ENCODE peak calls at places on chromosomes 13 and 19, in six cellular contexts. One of them, this sample, is unnamed.

GRCh38 chr19:2148482-2149135 is 2.8 kb downstream of the AP3D1 start:
- DNase-seq in neural crest cell: no peak
- DNase-seq in RKO: no peak
- DNase-seq in progenitor cell of endocrine pancreas: no peak
- DNase-seq in stimulated activated CD4-positive, alpha-beta T cell treated with anti-CD3 and anti-CD28 coated beads, Interleukin-1b, Interleukin-23, amount 100 ng/mL, for 24 hours: no peak
- DNase-seq in mesenteric fat pad: no peak
- DNase-seq in this sample: peak; percentile 28

GRCh38 chr19:958967-959685 is 25.0 kb upstream of the WDR18 start:
- DNase-seq in neural crest cell: no peak
- DNase-seq in RKO: peak; percentile 46
- DNase-seq in progenitor cell of endocrine pancreas: no peak
- DNase-seq in stimulated activated CD4-positive, alpha-beta T cell treated with anti-CD3 and anti-CD28 coated beads, Interleukin-1b, Interleukin-23, amount 100 ng/mL, for 24 hours: no peak
- DNase-seq in mesenteric fat pad: no peak
- DNase-seq in this sample: no peak

GRCh38 chr19:44447864-44448674 is at the start of gene ZNF229:
- DNase-seq in neural crest cell: peak; percentile 60
- DNase-seq in RKO: no peak
- DNase-seq in progenitor cell of endocrine pancreas: peak; percentile 75
- DNase-seq in stimulated activated CD4-positive, alpha-beta T cell treated with anti-CD3 and anti-CD28 coated beads, Interleukin-1b, Interleukin-23, amount 100 ng/mL, for 24 hours: peak; percentile 32
- DNase-seq in mesenteric fat pad: no peak
- DNase-seq in this sample: no peak

GRCh38 chr13:25662516-25662915 is 290.7 kb downstream of the ATP8A2 start:
- DNase-seq in neural crest cell: no peak
- DNase-seq in RKO: no peak
- DNase-seq in progenitor cell of endocrine pancreas: no peak
- DNase-seq in stimulated activated CD4-positive, alpha-beta T cell treated with anti-CD3 and anti-CD28 coated beads, Interleukin-1b, Interleukin-23, amount 100 ng/mL, for 24 hours: no peak
- DNase-seq in mesenteric fat pad: no peak
- DNase-seq in this sample: no peak

GRCh38 chr19:7251502-7251901 is 42.7 kb downstream of the INSR start:
- DNase-seq in neural crest cell: no peak
- DNase-seq in RKO: no peak
- DNase-seq in progenitor cell of endocrine pancreas: no peak
- DNase-seq in stimulated activated CD4-positive, alpha-beta T cell treated with anti-CD3 and anti-CD28 coated beads, Interleukin-1b, Interleukin-23, amount 100 ng/mL, for 24 hours: no peak
- DNase-seq in mesenteric fat pad: no peak
- DNase-seq in this sample: no peak

GRCh38 chr13:39463611-39464010 is 139.4 kb downstream of the LHFPL6 start:
- DNase-seq in neural crest cell: no peak
- DNase-seq in RKO: no peak
- DNase-seq in progenitor cell of endocrine pancreas: no peak
- DNase-seq in stimulated activated CD4-positive, alpha-beta T cell treated with anti-CD3 and anti-CD28 coated beads, Interleukin-1b, Interleukin-23, amount 100 ng/mL, for 24 hours: no peak
- DNase-seq in mesenteric fat pad: no peak
- DNase-seq in this sample: no peak

GRCh38 chr13:78192721-78193120 is 274.1 kb upstream of the EDNRB start:
- DNase-seq in neural crest cell: no peak
- DNase-seq in RKO: no peak
- DNase-seq in progenitor cell of endocrine pancreas: no peak
- DNase-seq in stimulated activated CD4-positive, alpha-beta T cell treated with anti-CD3 and anti-CD28 coated beads, Interleukin-1b, Interleukin-23, amount 100 ng/mL, for 24 hours: no peak
- DNase-seq in mesenteric fat pad: no peak
- DNase-seq in this sample: no peak

GRCh38 chr19:1590641-1591397 is 1.8 kb downstream of the MBD3 start:
- DNase-seq in neural crest cell: no peak
- DNase-seq in RKO: peak; percentile 66
- DNase-seq in progenitor cell of endocrine pancreas: no peak
- DNase-seq in stimulated activated CD4-positive, alpha-beta T cell treated with anti-CD3 and anti-CD28 coated beads, Interleukin-1b, Interleukin-23, amount 100 ng/mL, for 24 hours: no peak
- DNase-seq in mesenteric fat pad: no peak
- DNase-seq in this sample: peak; percentile 80

GRCh38 chr13:110136660-110137585 is 170.0 kb downstream of the COL4A1 start:
- DNase-seq in neural crest cell: no peak
- DNase-seq in RKO: no peak
- DNase-seq in progenitor cell of endocrine pancreas: no peak
- DNase-seq in stimulated activated CD4-positive, alpha-beta T cell treated with anti-CD3 and anti-CD28 coated beads, Interleukin-1b, Interleukin-23, amount 100 ng/mL, for 24 hours: no peak
- DNase-seq in mesenteric fat pad: no peak
- DNase-seq in this sample: peak; percentile 75

GRCh38 chr19:43432866-43433673 is 18.4 kb downstream of the TEX101 start:
- DNase-seq in neural crest cell: peak; percentile 55
- DNase-seq in RKO: peak; percentile 54
- DNase-seq in progenitor cell of endocrine pancreas: peak; percentile 49
- DNase-seq in stimulated activated CD4-positive, alpha-beta T cell treated with anti-CD3 and anti-CD28 coated beads, Interleukin-1b, Interleukin-23, amount 100 ng/mL, for 24 hours: no peak
- DNase-seq in mesenteric fat pad: no peak
- DNase-seq in this sample: peak; percentile 88

GRCh38 chr19:38120471-38121030 is 103.5 kb downstream of the DPF1 start:
- DNase-seq in neural crest cell: no peak
- DNase-seq in RKO: no peak
- DNase-seq in progenitor cell of endocrine pancreas: no peak
- DNase-seq in stimulated activated CD4-positive, alpha-beta T cell treated with anti-CD3 and anti-CD28 coated beads, Interleukin-1b, Interleukin-23, amount 100 ng/mL, for 24 hours: no peak
- DNase-seq in mesenteric fat pad: no peak
- DNase-seq in this sample: no peak

GRCh38 chr13:52851153-52851962 is 2.9 kb upstream of the PCDH8 start:
- DNase-seq in neural crest cell: peak; percentile 56
- DNase-seq in RKO: peak; percentile 63
- DNase-seq in progenitor cell of endocrine pancreas: peak; percentile 29
- DNase-seq in stimulated activated CD4-positive, alpha-beta T cell treated with anti-CD3 and anti-CD28 coated beads, Interleukin-1b, Interleukin-23, amount 100 ng/mL, for 24 hours: no peak
- DNase-seq in mesenteric fat pad: no peak
- DNase-seq in this sample: peak; percentile 84

GRCh38 chr19:33248104-33248503 is 22.5 kb upstream of the SLC7A10 start:
- DNase-seq in neural crest cell: no peak
- DNase-seq in RKO: no peak
- DNase-seq in progenitor cell of endocrine pancreas: no peak
- DNase-seq in stimulated activated CD4-positive, alpha-beta T cell treated with anti-CD3 and anti-CD28 coated beads, Interleukin-1b, Interleukin-23, amount 100 ng/mL, for 24 hours: no peak
- DNase-seq in mesenteric fat pad: no peak
- DNase-seq in this sample: no peak

GRCh38 chr13:114064516-114065140 is 67.8 kb downstream of the RASA3 start:
- DNase-seq in neural crest cell: peak; percentile 72
- DNase-seq in RKO: peak; percentile 19
- DNase-seq in progenitor cell of endocrine pancreas: no peak
- DNase-seq in stimulated activated CD4-positive, alpha-beta T cell treated with anti-CD3 and anti-CD28 coated beads, Interleukin-1b, Interleukin-23, amount 100 ng/mL, for 24 hours: no peak
- DNase-seq in mesenteric fat pad: no peak
- DNase-seq in this sample: no peak

GRCh38 chr13:55570371-55570770 is 1570.3 kb upstream of the PRR20A start:
- DNase-seq in neural crest cell: no peak
- DNase-seq in RKO: no peak
- DNase-seq in progenitor cell of endocrine pancreas: no peak
- DNase-seq in stimulated activated CD4-positive, alpha-beta T cell treated with anti-CD3 and anti-CD28 coated beads, Interleukin-1b, Interleukin-23, amount 100 ng/mL, for 24 hours: no peak
- DNase-seq in mesenteric fat pad: no peak
- DNase-seq in this sample: no peak

GRCh38 chr19:18158471-18158870 is 5.5 kb downstream of the PIK3R2 start:
- DNase-seq in neural crest cell: no peak
- DNase-seq in RKO: no peak
- DNase-seq in progenitor cell of endocrine pancreas: no peak
- DNase-seq in stimulated activated CD4-positive, alpha-beta T cell treated with anti-CD3 and anti-CD28 coated beads, Interleukin-1b, Interleukin-23, amount 100 ng/mL, for 24 hours: no peak
- DNase-seq in mesenteric fat pad: no peak
- DNase-seq in this sample: no peak

GRCh38 chr19:7658219-7658686 is 10.6 kb upstream of the RETN start:
- DNase-seq in neural crest cell: no peak
- DNase-seq in RKO: no peak
- DNase-seq in progenitor cell of endocrine pancreas: no peak
- DNase-seq in stimulated activated CD4-positive, alpha-beta T cell treated with anti-CD3 and anti-CD28 coated beads, Interleukin-1b, Interleukin-23, amount 100 ng/mL, for 24 hours: no peak
- DNase-seq in mesenteric fat pad: no peak
- DNase-seq in this sample: peak; percentile 75

GRCh38 chr13:36026556-36026955 is 104.6 kb downstream of the DCLK1 start:
- DNase-seq in neural crest cell: no peak
- DNase-seq in RKO: no peak
- DNase-seq in progenitor cell of endocrine pancreas: no peak
- DNase-seq in stimulated activated CD4-positive, alpha-beta T cell treated with anti-CD3 and anti-CD28 coated beads, Interleukin-1b, Interleukin-23, amount 100 ng/mL, for 24 hours: no peak
- DNase-seq in mesenteric fat pad: no peak
- DNase-seq in this sample: no peak

GRCh38 chr19:3783660-3784584 is 2.3 kb downstream of the MATK start:
- DNase-seq in neural crest cell: no peak
- DNase-seq in RKO: no peak
- DNase-seq in progenitor cell of endocrine pancreas: no peak
- DNase-seq in stimulated activated CD4-positive, alpha-beta T cell treated with anti-CD3 and anti-CD28 coated beads, Interleukin-1b, Interleukin-23, amount 100 ng/mL, for 24 hours: no peak
- DNase-seq in mesenteric fat pad: no peak
- DNase-seq in this sample: peak; percentile 96

GRCh38 chr13:40666905-40667621 is 622 bp upstream of the FOXO1 start:
- DNase-seq in neural crest cell: peak; percentile 66
- DNase-seq in RKO: peak; percentile 63
- DNase-seq in progenitor cell of endocrine pancreas: peak; percentile 51
- DNase-seq in stimulated activated CD4-positive, alpha-beta T cell treated with anti-CD3 and anti-CD28 coated beads, Interleukin-1b, Interleukin-23, amount 100 ng/mL, for 24 hours: no peak
- DNase-seq in mesenteric fat pad: no peak
- DNase-seq in this sample: peak; percentile 90

GRCh38 chr13:110902370-110902769 is 12.5 kb downstream of the ANKRD10 start:
- DNase-seq in neural crest cell: no peak
- DNase-seq in RKO: no peak
- DNase-seq in progenitor cell of endocrine pancreas: no peak
- DNase-seq in stimulated activated CD4-positive, alpha-beta T cell treated with anti-CD3 and anti-CD28 coated beads, Interleukin-1b, Interleukin-23, amount 100 ng/mL, for 24 hours: no peak
- DNase-seq in mesenteric fat pad: no peak
- DNase-seq in this sample: no peak

GRCh38 chr13:20460744-20461143 is 64.9 kb downstream of the CRYL1 start:
- DNase-seq in neural crest cell: no peak
- DNase-seq in RKO: no peak
- DNase-seq in progenitor cell of endocrine pancreas: no peak
- DNase-seq in stimulated activated CD4-positive, alpha-beta T cell treated with anti-CD3 and anti-CD28 coated beads, Interleukin-1b, Interleukin-23, amount 100 ng/mL, for 24 hours: no peak
- DNase-seq in mesenteric fat pad: no peak
- DNase-seq in this sample: no peak

GRCh38 chr19:15671891-15672579 is 852 bp upstream of the CYP4F12 start:
- DNase-seq in neural crest cell: no peak
- DNase-seq in RKO: no peak
- DNase-seq in progenitor cell of endocrine pancreas: no peak
- DNase-seq in stimulated activated CD4-positive, alpha-beta T cell treated with anti-CD3 and anti-CD28 coated beads, Interleukin-1b, Interleukin-23, amount 100 ng/mL, for 24 hours: no peak
- DNase-seq in mesenteric fat pad: no peak
- DNase-seq in this sample: no peak

This sample was measured in H7.